ENCODE peak calls at places on chromosome 1, in four cellular contexts. X is type B pancreatic cell, Y is tibial nerve, I is RWPE1. Z is an unnamed sample.

GRCh38 chr1:94178896-94179295 is 57.9 kb upstream of the ABCA4 start:
- DNase-seq in X (no peak), Y (no peak), I (no peak), Z (no peak)

GRCh38 chr1:29312469-29313466 is 76.4 kb downstream of the PTPRU start:
- DNase-seq in X (no peak), Y (no peak), I (no peak), Z (no peak)

GRCh38 chr1:10107985-10108663 is 75.4 kb downstream of the UBE4B start:
- DNase-seq in X (no peak), Y (no peak), I (peak; percentile 71), Z (no peak)

GRCh38 chr1:3219005-3219724 is 150.2 kb downstream of the PRDM16 start:
- DNase-seq in X (no peak), Y (peak; percentile 43), I (no peak), Z (no peak)

GRCh38 chr1:155888481-155888880 is 22.7 kb downstream of the RIT1 start:
- DNase-seq in X (no peak), Y (no peak), I (no peak), Z (no peak)

GRCh38 chr1:239262538-239262937 is 123.8 kb upstream of the CHRM3 start:
- DNase-seq in X (no peak), Y (no peak), I (no peak), Z (no peak)

GRCh38 chr1:226967665-226968064 is 27.6 kb downstream of the COQ8A start:
- DNase-seq in X (no peak), Y (no peak), I (peak; percentile 51), Z (no peak)

GRCh38 chr1:58592521-58593134 is 15.6 kb upstream of the TACSTD2 start:
- DNase-seq in X (no peak), Y (no peak), I (peak; percentile 98), Z (no peak)

GRCh38 chr1:210726621-210727020 is 397.9 kb downstream of the HHAT start:
- DNase-seq in X (no peak), Y (peak; percentile 9), I (peak; percentile 49), Z (no peak)

DNA sequence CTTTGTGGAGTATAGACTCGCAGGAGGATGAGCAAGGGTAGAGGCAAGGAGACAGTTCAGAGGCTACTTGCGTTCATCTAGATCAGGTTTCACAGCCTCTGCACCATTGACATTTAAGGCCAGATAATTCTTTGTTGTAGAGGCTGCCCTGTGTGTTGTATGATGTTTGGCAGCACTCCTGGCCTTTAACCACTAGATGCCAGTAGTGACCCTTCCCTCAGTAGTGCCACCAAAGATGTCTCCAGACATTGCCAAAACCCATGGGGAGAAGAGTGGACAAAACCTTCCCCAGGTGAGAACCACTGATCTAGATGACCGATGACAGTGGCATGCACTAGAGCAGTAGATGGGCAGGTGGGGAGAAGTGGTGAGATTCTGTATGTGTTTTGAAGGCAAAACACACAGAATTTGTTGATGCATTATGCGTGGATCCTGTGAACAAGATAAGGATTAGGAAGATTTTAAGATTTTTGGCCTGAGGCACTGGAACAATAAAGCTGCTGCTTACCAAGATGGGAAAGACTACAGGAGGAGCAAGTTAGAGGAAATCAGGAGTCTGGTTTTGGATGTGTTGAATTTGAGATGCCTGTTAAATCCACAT is 9.9 kb upstream of the COG2 start:
- DNase-seq in X (no peak), Y (no peak), I (peak; percentile 37), Z (peak; percentile 29)
- TF ChIP-seq CTCF in X (peak; percentile 72), Y (no peak), I (peak; percentile 40), Z (peak; percentile 46)

GRCh38 chr1:110264430-110264829 is 54.3 kb downstream of the KCNC4 start:
- DNase-seq in X (no peak), Y (no peak), I (no peak), Z (no peak)

GRCh38 chr1:110260194-110260593 is 50.1 kb downstream of the KCNC4 start:
- DNase-seq in X (no peak), Y (no peak), I (no peak), Z (no peak)

GRCh38 chr1:110265186-110265585 is 55.1 kb downstream of the KCNC4 start:
- DNase-seq in X (no peak), Y (no peak), I (no peak), Z (no peak)

GRCh38 chr1:110262296-110262695 is 52.2 kb downstream of the KCNC4 start:
- DNase-seq in X (no peak), Y (no peak), I (no peak), Z (no peak)

GRCh38 chr1:110262846-110263631 is 52.9 kb downstream of the KCNC4 start:
- DNase-seq in X (no peak), Y (no peak), I (no peak), Z (no peak)
- TF ChIP-seq CTCF in X (no peak), Y (no peak), I (no peak), Z (peak; percentile 28)

DNA sequence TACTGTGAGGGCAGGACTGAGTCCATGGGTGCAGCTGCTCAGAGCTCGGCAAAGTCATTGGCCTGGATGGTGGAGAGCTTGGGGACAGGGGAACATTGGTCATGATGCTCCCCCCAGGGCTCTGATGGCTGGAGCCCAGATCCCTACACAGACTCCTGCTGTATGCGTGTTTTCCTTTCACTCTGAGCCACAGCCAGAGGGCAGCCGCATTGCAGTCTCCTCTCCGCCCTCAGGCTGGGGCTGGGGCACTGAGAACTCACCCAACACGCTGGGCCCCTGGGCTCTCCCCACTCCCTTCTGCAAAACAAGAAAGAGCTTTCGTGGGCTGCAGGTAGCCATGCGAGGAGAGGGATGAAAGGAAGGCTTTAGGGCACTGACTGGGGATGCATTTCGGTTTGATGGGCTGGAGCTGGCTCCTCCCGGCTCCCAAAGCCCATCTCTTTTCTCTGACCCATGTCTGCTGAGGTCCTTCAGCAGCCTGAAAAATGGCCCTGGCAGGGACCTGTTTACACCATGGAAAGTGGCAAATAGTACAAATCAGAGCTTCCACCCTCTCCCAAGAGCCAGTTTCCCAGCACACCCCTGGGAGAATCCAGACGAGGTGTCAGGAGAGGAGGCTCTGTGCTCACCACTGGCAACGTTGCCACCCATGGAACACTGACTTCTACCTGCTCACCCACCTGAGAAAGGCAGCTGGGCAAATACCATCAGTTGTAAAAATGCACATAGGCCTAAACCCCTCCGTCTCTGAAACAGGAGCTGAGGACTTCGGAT is 43.9 kb downstream of the CAPN2 start:
- DNase-seq in X (no peak), Y (no peak), I (no peak), Z (no peak)
- TF ChIP-seq CTCF in X (no peak), Y (no peak), I (no peak), Z (no peak)

GRCh38 chr1:208486677-208487076 is 242.5 kb upstream of the PLXNA2 start:
- DNase-seq in X (no peak), Y (no peak), I (no peak), Z (no peak)
- TF ChIP-seq CTCF in X (no peak), Y (no peak), I (no peak), Z (no peak)

GRCh38 chr1:85344256-85344694 is 67.8 kb upstream of the BCL10 start:
- DNase-seq in X (no peak), Y (no peak), I (peak; percentile 56), Z (no peak)
- TF ChIP-seq CTCF in X (peak; percentile 70), Y (no peak), I (peak; percentile 59), Z (peak; percentile 49)

DNA sequence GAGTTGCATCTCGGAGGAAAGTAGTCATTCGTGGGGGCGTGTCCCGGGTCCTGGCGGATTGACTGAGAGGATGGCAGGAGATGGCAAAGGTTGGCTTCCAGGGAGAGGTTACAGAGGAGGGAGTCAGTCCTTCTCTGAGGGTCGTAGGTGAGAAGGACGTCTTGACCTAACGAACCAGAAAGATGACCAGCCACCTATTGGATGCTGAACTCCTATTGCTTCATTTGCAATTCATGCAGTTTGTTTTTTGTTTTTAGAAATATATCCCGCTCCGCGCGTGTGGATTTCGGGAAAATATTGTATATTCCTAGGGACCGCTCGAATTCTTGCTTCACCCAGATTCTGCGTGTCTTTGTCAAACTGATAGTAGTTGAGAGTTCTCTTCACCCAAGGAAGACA is 527 bp downstream of the DISP1 start:
- DNase-seq in X (no peak), Y (peak; percentile 42), I (peak; percentile 58), Z (peak; percentile 42)
- TF ChIP-seq CTCF in X (no peak), Y (no peak), I (no peak), Z (no peak)